ENCODE peak calls at places on chromosomes 16 and 17, in ten cellular contexts. I is NCI-H1436; A is epithelial cell of proximal tubule; V is islet precursor cell; Y is neural crest cell; M is left ventricle myocardium inferior; B is activated T-helper 9 cell treated with anti-CD3 and anti-CD28 coated beads, Interleukin-2, amount 50 U/mL, for 16 hours; Z is ELR; F is activated CD8-positive, alpha-beta memory T cell treated with anti-CD3 and anti-CD28 coated beads for 1 hour; H is neural progenitor cell. X is an unnamed sample.

GRCh38 chr16:21973945-21974344 is 20.8 kb downstream of the UQCRC2 start:
- DNase-seq in I (no peak), A (no peak), V (no peak), Y (no peak), M (no peak), B (no peak), Z (no peak), F (no peak), H (no peak), X (no peak)

GRCh38 chr17:1649844-1650409 is at the start of gene RILP:
- DNase-seq in I (no peak), A (no peak), V (peak; percentile 93), Y (no peak), M (peak; percentile 87), B (no peak), Z (peak; percentile 56), F (no peak), H (no peak), X (no peak)

GRCh38 chr17:13321932-13322701 is 279.6 kb downstream of the HS3ST3A1 start:
- DNase-seq in I (no peak), A (no peak), V (no peak), Y (no peak), M (no peak), B (no peak), Z (no peak), F (no peak), H (no peak), X (no peak)

GRCh38 chr17:76569607-76570279 is 15.9 kb downstream of the ST6GALNAC2 start:
- DNase-seq in I (no peak), A (no peak), V (peak; percentile 75), Y (no peak), M (peak; percentile 46), B (no peak), Z (no peak), F (no peak), H (peak; percentile 54), X (no peak)

GRCh38 chr16:22161999-22162657 is at the start of gene SDR42E2:
- DNase-seq in I (peak; percentile 7), A (no peak), V (peak; percentile 70), Y (no peak), M (no peak), B (peak; percentile 25), Z (no peak), F (peak; percentile 27), H (peak; percentile 73), X (no peak)

GRCh38 chr17:80101160-80101945 is at the start of gene GAA:
- DNase-seq in I (peak; percentile 91), A (no peak), V (peak; percentile 92), Y (peak; percentile 92), M (peak; percentile 87), B (peak; percentile 84), Z (peak; percentile 86), F (peak; percentile 88), H (peak; percentile 96), X (no peak)

GRCh38 chr17:9192010-9192409 is 170.7 kb downstream of the NTN1 start:
- DNase-seq in I (no peak), A (no peak), V (no peak), Y (no peak), M (no peak), B (no peak), Z (no peak), F (no peak), H (no peak), X (no peak)

GRCh38 chr16:8712589-8713361 is 38.4 kb downstream of the ABAT start:
- DNase-seq in I (peak; percentile 90), A (no peak), V (no peak), Y (peak; percentile 44), M (no peak), B (no peak), Z (no peak), F (no peak), H (peak; percentile 78), X (no peak)

GRCh38 chr17:38464723-38465419 is 36.6 kb downstream of the ARHGAP23 start:
- DNase-seq in I (peak; percentile 67), A (no peak), V (no peak), Y (no peak), M (peak; percentile 84), B (no peak), Z (peak; percentile 94), F (no peak), H (peak; percentile 55), X (peak; percentile 57)

GRCh38 chr17:65975878-65976277 is 216.1 kb downstream of the CEP112 start:
- DNase-seq in I (no peak), A (no peak), V (no peak), Y (no peak), M (no peak), B (no peak), Z (no peak), F (no peak), H (peak; percentile 59), X (no peak)

GRCh38 chr17:50027639-50028206 is 28.2 kb upstream of the ITGA3 start:
- DNase-seq in I (no peak), A (peak; percentile 86), V (peak; percentile 93), Y (no peak), M (peak; percentile 55), B (no peak), Z (peak; percentile 100), F (no peak), H (no peak), X (peak; percentile 94)

GRCh38 chr17:2962236-2962635 is 101.2 kb downstream of the OR1D5 start:
- DNase-seq in I (no peak), A (no peak), V (no peak), Y (no peak), M (no peak), B (no peak), Z (no peak), F (no peak), H (no peak), X (no peak)

GRCh38 chr17:30299000-30299399 is 7.3 kb upstream of the BLMH start:
- DNase-seq in I (no peak), A (no peak), V (no peak), Y (no peak), M (no peak), B (no peak), Z (peak; percentile 39), F (no peak), H (no peak), X (no peak)